ENCODE peak calls at places on chromosome 12, in nine cellular contexts. One of them, this sample, is unnamed.

GRCh38 chr12:103846415-103846814 is 5.4 kb upstream of the NT5DC3 start:
- DNase-seq in fibroblast of lung: no peak
- DNase-seq in upper lobe of right lung: no peak
- DNase-seq in left ventricle myocardium inferior: no peak
- DNase-seq in psoas muscle: no peak
- DNase-seq in suprapubic skin: no peak
- DNase-seq in IMR-90: no peak
- DNase-seq in esophagus muscularis mucosa: peak
- DNase-seq in endothelial cell of umbilical vein: no peak
- DNase-seq in this sample: no peak

GRCh38 chr12:41801261-41801660 is 343.4 kb downstream of the GXYLT1 start:
- DNase-seq in fibroblast of lung: no peak
- DNase-seq in upper lobe of right lung: no peak
- DNase-seq in left ventricle myocardium inferior: no peak
- DNase-seq in psoas muscle: no peak
- DNase-seq in suprapubic skin: no peak
- DNase-seq in IMR-90: no peak
- DNase-seq in esophagus muscularis mucosa: no peak
- DNase-seq in endothelial cell of umbilical vein: no peak
- DNase-seq in this sample: no peak

GRCh38 chr12:78887008-78887407 is 22.4 kb downstream of the SYT1 start:
- DNase-seq in fibroblast of lung: peak
- DNase-seq in upper lobe of right lung: no peak
- DNase-seq in left ventricle myocardium inferior: no peak
- DNase-seq in psoas muscle: no peak
- DNase-seq in suprapubic skin: no peak
- DNase-seq in IMR-90: peak
- DNase-seq in esophagus muscularis mucosa: no peak
- DNase-seq in endothelial cell of umbilical vein: peak
- DNase-seq in this sample: peak

GRCh38 chr12:15838986-15839385 is 43.2 kb upstream of the STRAP start:
- DNase-seq in fibroblast of lung: no peak
- DNase-seq in upper lobe of right lung: no peak
- DNase-seq in left ventricle myocardium inferior: no peak
- DNase-seq in psoas muscle: no peak
- DNase-seq in suprapubic skin: no peak
- DNase-seq in IMR-90: no peak
- DNase-seq in esophagus muscularis mucosa: peak
- DNase-seq in endothelial cell of umbilical vein: no peak
- DNase-seq in this sample: no peak

GRCh38 chr12:120283318-120283717 is 8.4 kb downstream of the RNU4-2 start:
- DNase-seq in fibroblast of lung: no peak
- DNase-seq in upper lobe of right lung: no peak
- DNase-seq in left ventricle myocardium inferior: no peak
- DNase-seq in psoas muscle: no peak
- DNase-seq in suprapubic skin: no peak
- DNase-seq in IMR-90: no peak
- DNase-seq in esophagus muscularis mucosa: no peak
- DNase-seq in endothelial cell of umbilical vein: no peak
- DNase-seq in this sample: no peak

GRCh38 chr12:109928058-109928656 is 28.1 kb downstream of the TCHP start:
- DNase-seq in fibroblast of lung: no peak
- DNase-seq in upper lobe of right lung: no peak
- DNase-seq in left ventricle myocardium inferior: no peak
- DNase-seq in psoas muscle: no peak
- DNase-seq in suprapubic skin: peak
- DNase-seq in IMR-90: no peak
- DNase-seq in esophagus muscularis mucosa: no peak
- DNase-seq in endothelial cell of umbilical vein: no peak
- DNase-seq in this sample: no peak

GRCh38 chr12:30970559-30971202 is 44.1 kb downstream of the TSPAN11 start:
- DNase-seq in fibroblast of lung: no peak
- DNase-seq in upper lobe of right lung: no peak
- DNase-seq in left ventricle myocardium inferior: peak
- DNase-seq in psoas muscle: peak
- DNase-seq in suprapubic skin: no peak
- DNase-seq in IMR-90: no peak
- DNase-seq in esophagus muscularis mucosa: no peak
- DNase-seq in endothelial cell of umbilical vein: peak
- DNase-seq in this sample: no peak

GRCh38 chr12:22029491-22029890 is 16.5 kb upstream of the CMAS start:
- DNase-seq in fibroblast of lung: no peak
- DNase-seq in upper lobe of right lung: no peak
- DNase-seq in left ventricle myocardium inferior: no peak
- DNase-seq in psoas muscle: no peak
- DNase-seq in suprapubic skin: no peak
- DNase-seq in IMR-90: no peak
- DNase-seq in esophagus muscularis mucosa: no peak
- DNase-seq in endothelial cell of umbilical vein: no peak
- DNase-seq in this sample: no peak

GRCh38 chr12:113987261-113988063 is 21.3 kb upstream of the RBM19 start:
- DNase-seq in fibroblast of lung: peak
- DNase-seq in upper lobe of right lung: no peak
- DNase-seq in left ventricle myocardium inferior: no peak
- DNase-seq in psoas muscle: no peak
- DNase-seq in suprapubic skin: no peak
- DNase-seq in IMR-90: no peak
- DNase-seq in esophagus muscularis mucosa: no peak
- DNase-seq in endothelial cell of umbilical vein: no peak
- DNase-seq in this sample: no peak

GRCh38 chr12:77980782-77981181 is 150.1 kb downstream of the NAV3 start:
- DNase-seq in fibroblast of lung: no peak
- DNase-seq in upper lobe of right lung: no peak
- DNase-seq in left ventricle myocardium inferior: no peak
- DNase-seq in psoas muscle: no peak
- DNase-seq in suprapubic skin: no peak
- DNase-seq in IMR-90: no peak
- DNase-seq in esophagus muscularis mucosa: no peak
- DNase-seq in endothelial cell of umbilical vein: peak
- DNase-seq in this sample: no peak

GRCh38 chr12:57772429-57773322 is at the start of gene EEF1AKMT3:
- DNase-seq in fibroblast of lung: peak
- DNase-seq in upper lobe of right lung: peak
- DNase-seq in left ventricle myocardium inferior: peak
- DNase-seq in psoas muscle: peak
- DNase-seq in suprapubic skin: peak
- DNase-seq in IMR-90: peak
- DNase-seq in esophagus muscularis mucosa: no peak
- DNase-seq in endothelial cell of umbilical vein: peak
- DNase-seq in this sample: peak

GRCh38 chr12:49476091-49476490 is 62.7 kb upstream of the KCNH3 start:
- DNase-seq in fibroblast of lung: no peak
- DNase-seq in upper lobe of right lung: no peak
- DNase-seq in left ventricle myocardium inferior: no peak
- DNase-seq in psoas muscle: no peak
- DNase-seq in suprapubic skin: no peak
- DNase-seq in IMR-90: no peak
- DNase-seq in esophagus muscularis mucosa: no peak
- DNase-seq in endothelial cell of umbilical vein: no peak
- DNase-seq in this sample: no peak

GRCh38 chr12:93025145-93026103 is 96.3 kb upstream of the EEA1 start:
- DNase-seq in fibroblast of lung: peak
- DNase-seq in upper lobe of right lung: no peak
- DNase-seq in left ventricle myocardium inferior: no peak
- DNase-seq in psoas muscle: no peak
- DNase-seq in suprapubic skin: no peak
- DNase-seq in IMR-90: peak
- DNase-seq in esophagus muscularis mucosa: no peak
- DNase-seq in endothelial cell of umbilical vein: peak
- DNase-seq in this sample: peak

GRCh38 chr12:646303-647038 is 16.8 kb downstream of the NINJ2 start:
- DNase-seq in fibroblast of lung: no peak
- DNase-seq in upper lobe of right lung: no peak
- DNase-seq in left ventricle myocardium inferior: peak
- DNase-seq in psoas muscle: peak
- DNase-seq in suprapubic skin: peak
- DNase-seq in IMR-90: no peak
- DNase-seq in esophagus muscularis mucosa: no peak
- DNase-seq in endothelial cell of umbilical vein: peak
- DNase-seq in this sample: no peak

GRCh38 chr12:7161811-7162210 is 27.7 kb upstream of the PEX5 start:
- DNase-seq in fibroblast of lung: peak
- DNase-seq in upper lobe of right lung: no peak
- DNase-seq in left ventricle myocardium inferior: no peak
- DNase-seq in psoas muscle: no peak
- DNase-seq in suprapubic skin: no peak
- DNase-seq in IMR-90: peak
- DNase-seq in esophagus muscularis mucosa: no peak
- DNase-seq in endothelial cell of umbilical vein: no peak
- DNase-seq in this sample: no peak

GRCh38 chr12:89880695-89881350 is 172.2 kb upstream of the ATP2B1 start:
- DNase-seq in fibroblast of lung: no peak
- DNase-seq in upper lobe of right lung: no peak
- DNase-seq in left ventricle myocardium inferior: no peak
- DNase-seq in psoas muscle: no peak
- DNase-seq in suprapubic skin: no peak
- DNase-seq in IMR-90: no peak
- DNase-seq in esophagus muscularis mucosa: no peak
- DNase-seq in endothelial cell of umbilical vein: no peak
- DNase-seq in this sample: no peak

GRCh38 chr12:89884365-89884915 is 175.8 kb upstream of the ATP2B1 start:
- DNase-seq in fibroblast of lung: no peak
- DNase-seq in upper lobe of right lung: no peak
- DNase-seq in left ventricle myocardium inferior: no peak
- DNase-seq in psoas muscle: no peak
- DNase-seq in suprapubic skin: no peak
- DNase-seq in IMR-90: peak
- DNase-seq in esophagus muscularis mucosa: no peak
- DNase-seq in endothelial cell of umbilical vein: no peak
- DNase-seq in this sample: no peak

GRCh38 chr12:89882051-89882450 is 173.4 kb upstream of the ATP2B1 start:
- DNase-seq in fibroblast of lung: peak
- DNase-seq in upper lobe of right lung: no peak
- DNase-seq in left ventricle myocardium inferior: no peak
- DNase-seq in psoas muscle: no peak
- DNase-seq in suprapubic skin: no peak
- DNase-seq in IMR-90: peak
- DNase-seq in esophagus muscularis mucosa: no peak
- DNase-seq in endothelial cell of umbilical vein: no peak
- DNase-seq in this sample: peak

GRCh38 chr12:89883630-89884364 is 175.2 kb upstream of the ATP2B1 start:
- DNase-seq in fibroblast of lung: no peak
- DNase-seq in upper lobe of right lung: no peak
- DNase-seq in left ventricle myocardium inferior: no peak
- DNase-seq in psoas muscle: no peak
- DNase-seq in suprapubic skin: no peak
- DNase-seq in IMR-90: peak
- DNase-seq in esophagus muscularis mucosa: no peak
- DNase-seq in endothelial cell of umbilical vein: peak
- DNase-seq in this sample: no peak

DNA sequence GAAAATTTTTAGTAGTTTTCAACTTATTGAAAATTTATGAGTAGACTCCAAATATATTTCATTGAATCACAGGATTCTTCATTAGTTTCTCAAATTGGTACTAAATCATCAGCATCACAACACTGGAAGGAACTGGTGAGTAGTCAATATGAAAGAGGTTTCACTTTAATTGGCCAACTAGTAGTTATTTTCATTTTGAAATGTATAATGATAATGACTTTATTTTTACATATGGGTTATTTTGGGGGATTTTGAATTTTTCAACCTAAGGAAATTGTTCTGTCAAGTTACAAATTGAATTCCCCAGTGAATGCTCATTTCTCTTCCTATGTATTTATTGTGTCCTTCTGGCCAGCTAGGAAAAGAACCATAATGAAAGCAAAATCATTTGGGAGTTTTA is 174.1 kb upstream of the ATP2B1 start:
- DNase-seq in fibroblast of lung: no peak
- DNase-seq in upper lobe of right lung: no peak
- DNase-seq in left ventricle myocardium inferior: no peak
- DNase-seq in psoas muscle: no peak
- DNase-seq in suprapubic skin: no peak
- DNase-seq in IMR-90: no peak
- DNase-seq in esophagus muscularis mucosa: no peak
- DNase-seq in endothelial cell of umbilical vein: no peak
- DNase-seq in this sample: no peak
- H3K4me3 ChIP-seq in fibroblast of lung: no peak
- H3K4me3 ChIP-seq in upper lobe of right lung: no peak
- H3K4me3 ChIP-seq in left ventricle myocardium inferior: no peak
- H3K4me3 ChIP-seq in psoas muscle: no peak
- H3K4me3 ChIP-seq in suprapubic skin: no peak
- H3K4me3 ChIP-seq in IMR-90: no peak
- H3K4me3 ChIP-seq in esophagus muscularis mucosa: no peak
- H3K4me3 ChIP-seq in endothelial cell of umbilical vein: no peak
- H3K4me3 ChIP-seq in this sample: no peak

DNA sequence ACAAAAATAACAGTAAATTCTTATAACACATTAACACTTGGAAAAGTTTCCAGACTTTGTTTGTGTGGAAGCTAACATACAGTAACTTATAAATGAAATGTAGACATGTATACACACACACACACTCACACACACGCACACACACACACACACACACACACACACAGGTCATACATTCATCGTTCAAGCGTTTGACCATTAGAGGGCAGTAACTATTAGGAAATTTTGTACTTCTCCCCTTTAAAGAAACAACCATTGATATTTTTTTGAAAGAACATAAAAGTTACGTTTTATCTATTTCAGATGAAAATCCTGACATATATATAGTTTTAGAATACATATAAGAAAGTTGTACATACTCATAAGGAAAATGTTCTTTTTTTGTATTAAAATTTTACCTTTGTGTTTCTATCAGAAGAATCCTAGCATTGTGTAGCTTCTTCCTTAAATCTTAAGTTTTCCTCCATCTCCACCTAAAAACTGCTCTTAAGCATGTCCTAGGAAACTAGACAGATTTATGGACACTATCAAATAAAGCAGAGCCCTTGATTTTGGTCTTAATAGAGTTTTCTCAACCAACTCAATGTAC is 29.0 kb downstream of the PTPRQ start:
- DNase-seq in fibroblast of lung: peak
- DNase-seq in upper lobe of right lung: no peak
- DNase-seq in left ventricle myocardium inferior: no peak
- DNase-seq in psoas muscle: peak
- DNase-seq in suprapubic skin: no peak
- DNase-seq in IMR-90: peak
- DNase-seq in esophagus muscularis mucosa: no peak
- DNase-seq in endothelial cell of umbilical vein: peak
- DNase-seq in this sample: peak
- H3K27ac ChIP-seq in fibroblast of lung: no peak
- H3K27ac ChIP-seq in upper lobe of right lung: no peak
- H3K27ac ChIP-seq in left ventricle myocardium inferior: no peak
- H3K27ac ChIP-seq in psoas muscle: no peak
- H3K27ac ChIP-seq in suprapubic skin: no peak
- H3K27ac ChIP-seq in IMR-90: peak
- H3K27ac ChIP-seq in esophagus muscularis mucosa: no peak
- H3K27ac ChIP-seq in endothelial cell of umbilical vein: no peak
- H3K27ac ChIP-seq in this sample: peak

GRCh38 chr12:2624543-2625266 is 170.1 kb upstream of the FKBP4 start:
- DNase-seq in fibroblast of lung: peak
- DNase-seq in upper lobe of right lung: no peak
- DNase-seq in left ventricle myocardium inferior: no peak
- DNase-seq in psoas muscle: peak
- DNase-seq in suprapubic skin: no peak
- DNase-seq in IMR-90: peak
- DNase-seq in esophagus muscularis mucosa: no peak
- DNase-seq in endothelial cell of umbilical vein: no peak
- DNase-seq in this sample: no peak
- TF ChIP-seq CTCF in fibroblast of lung: peak
- TF ChIP-seq CTCF in upper lobe of right lung: no peak
- TF ChIP-seq CTCF in left ventricle myocardium inferior: peak
- TF ChIP-seq CTCF in psoas muscle: peak
- TF ChIP-seq CTCF in suprapubic skin: peak
- TF ChIP-seq CTCF in IMR-90: peak
- TF ChIP-seq CTCF in esophagus muscularis mucosa: peak
- TF ChIP-seq CTCF in endothelial cell of umbilical vein: no peak
- TF ChIP-seq CTCF in this sample: peak

GRCh38 chr12:68406134-68406576 is 74.0 kb upstream of the MDM1 start:
- DNase-seq in fibroblast of lung: peak
- DNase-seq in upper lobe of right lung: peak
- DNase-seq in left ventricle myocardium inferior: peak
- DNase-seq in psoas muscle: peak
- DNase-seq in suprapubic skin: peak
- DNase-seq in IMR-90: peak
- DNase-seq in esophagus muscularis mucosa: peak
- DNase-seq in endothelial cell of umbilical vein: peak
- DNase-seq in this sample: peak
- H3K4me3 ChIP-seq in fibroblast of lung: no peak
- H3K4me3 ChIP-seq in upper lobe of right lung: no peak
- H3K4me3 ChIP-seq in left ventricle myocardium inferior: peak
- H3K4me3 ChIP-seq in psoas muscle: peak
- H3K4me3 ChIP-seq in suprapubic skin: no peak
- H3K4me3 ChIP-seq in IMR-90: no peak
- H3K4me3 ChIP-seq in esophagus muscularis mucosa: peak
- H3K4me3 ChIP-seq in endothelial cell of umbilical vein: no peak
- H3K4me3 ChIP-seq in this sample: no peak

This sample was measured in brain microvascular endothelial cell.